ENCODE peak calls at places on chromosome 16, in four cellular contexts. B, H, D and Q are unnamed samples.

GRCh38 chr16:81483064-81483969 is 38.7 kb downstream of the CMIP start:
- DNase-seq in D (no peak), H (no peak), B (no peak), Q (peak)

GRCh38 chr16:66273644-66274334 is 92.7 kb upstream of the CDH5 start:
- DNase-seq in H (no peak), B (no peak), D (no peak), Q (no peak)

GRCh38 chr16:88118376-88118775 is 167.1 kb downstream of the BANP start:
- DNase-seq in D (no peak), B (no peak), H (no peak), Q (peak)

GRCh38 chr16:583470-583814 is 6.4 kb upstream of the RAB40C start:
- DNase-seq in D (no peak), H (no peak), B (no peak), Q (no peak)

GRCh38 chr16:51577621-51578303 is 426.7 kb upstream of the SALL1 start:
- DNase-seq in B (no peak), H (no peak), D (no peak), Q (no peak)

GRCh38 chr16:27258241-27258734 is 10.3 kb downstream of the NSMCE1 start:
- DNase-seq in B (no peak), H (no peak), D (no peak), Q (no peak)

GRCh38 chr16:4179020-4179419 is 62.8 kb upstream of the ADCY9 start:
- DNase-seq in H (no peak), D (no peak), B (no peak), Q (no peak)

GRCh38 chr16:77273-77806 is 685 bp upstream of the MPG start:
- DNase-seq in D (no peak), B (no peak), H (no peak), Q (peak)

GRCh38 chr16:72840591-72841381 is 207.1 kb downstream of the ZFHX3 start:
- DNase-seq in H (no peak), D (no peak), B (no peak), Q (no peak)

GRCh38 chr16:5865231-5865630 is 767.6 kb upstream of the EEF2KMT start:
- DNase-seq in D (peak), H (no peak), B (no peak), Q (no peak)